ENCODE peak calls at places on chromosomes 3 and 15, in eight cellular contexts. X is H9; F is SJCRH30; Z is PC-3; O is head of caudate nucleus; M is CD4-positive, alpha-beta memory T cell; G is GM12865; L is HL-60. S is an unnamed sample.

GRCh38 chr3:65449841-65450416 is 588.8 kb downstream of the MAGI1 start:
- DNase-seq in X (no peak), F (no peak), Z (no peak), O (no peak), M (no peak), G (no peak), L (no peak), S (no peak)

GRCh38 chr15:69394556-69395282 is 19.4 kb upstream of the KIF23 start:
- DNase-seq in X (peak), F (peak), Z (peak), O (peak), M (peak), G (peak), L (peak), S (peak)

GRCh38 chr15:35713733-35714132 is 167.8 kb upstream of the DPH6 start:
- DNase-seq in X (no peak), F (no peak), Z (peak), O (peak), M (no peak), G (no peak), L (no peak), S (peak)

GRCh38 chr3:66442254-66443249 is 58.3 kb downstream of the LRIG1 start:
- DNase-seq in X (peak), F (no peak), Z (peak), O (no peak), M (no peak), G (no peak), L (no peak), S (peak)

GRCh38 chr3:64422192-64422591 is 196.9 kb upstream of the PRICKLE2 start:
- DNase-seq in X (no peak), F (peak), Z (no peak), O (no peak), M (no peak), G (no peak), L (no peak), S (no peak)

GRCh38 chr3:112199622-112200316 is 66.7 kb upstream of the GCSAM start:
- DNase-seq in X (no peak), F (no peak), Z (peak), O (no peak), M (no peak), G (no peak), L (no peak), S (no peak)

GRCh38 chr3:126573492-126574117 is 14.9 kb upstream of the C3orf22 start:
- DNase-seq in X (no peak), F (no peak), Z (no peak), O (no peak), M (no peak), G (no peak), L (no peak), S (no peak)

GRCh38 chr15:31004220-31004733 is 12.8 kb upstream of the MTMR10 start:
- DNase-seq in X (peak), F (peak), Z (no peak), O (no peak), M (no peak), G (peak), L (peak), S (peak)

GRCh38 chr3:12708584-12709192 is 44.8 kb upstream of the RAF1 start:
- DNase-seq in X (no peak), F (peak), Z (peak), O (peak), M (no peak), G (no peak), L (no peak), S (no peak)

GRCh38 chr3:58038675-58039302 is 30.6 kb downstream of the FLNB start:
- DNase-seq in X (no peak), F (no peak), Z (peak), O (no peak), M (no peak), G (no peak), L (peak), S (no peak)

GRCh38 chr3:141707741-141708203 is 30.3 kb upstream of the RNF7 start:
- DNase-seq in X (no peak), F (no peak), Z (peak), O (no peak), M (no peak), G (no peak), L (no peak), S (peak)

GRCh38 chr3:182979103-182979697 is 1.1 kb downstream of the DCUN1D1 start:
- DNase-seq in X (no peak), F (no peak), Z (peak), O (no peak), M (no peak), G (peak), L (no peak), S (peak)

GRCh38 chr3:901953-902778 is 190.7 kb upstream of the CNTN6 start:
- DNase-seq in X (no peak), F (no peak), Z (peak), O (no peak), M (no peak), G (peak), L (no peak), S (peak)

GRCh38 chr15:75350601-75351331 is 3.9 kb downstream of the NEIL1 start:
- DNase-seq in X (no peak), F (no peak), Z (no peak), O (no peak), M (no peak), G (no peak), L (no peak), S (no peak)

S was measured in dermis blood vessel endothelial cell.